ENCODE peak calls at places on chromosome 2, in eight cellular contexts. One of them, this sample, is unnamed.

GRCh38 chr2:39618236-39618635 is 47.5 kb upstream of the TMEM178A start:
- DNase-seq in fibroblast of pulmonary artery: no peak
- DNase-seq in Caco-2: no peak
- DNase-seq in right lobe of liver: no peak
- DNase-seq in fibroblast of mammary gland: no peak
- DNase-seq in AG10803: no peak
- DNase-seq in kidney epithelial cell: no peak
- DNase-seq in astrocyte of the spinal cord: no peak
- DNase-seq in this sample: no peak

GRCh38 chr2:23384551-23385349 is at the start of gene KLHL29:
- DNase-seq in kidney epithelial cell: no peak
- DNase-seq in AG10803: peak; percentile 69
- DNase-seq in astrocyte of the spinal cord: peak; percentile 58
- DNase-seq in right lobe of liver: peak; percentile 92
- DNase-seq in Caco-2: peak; percentile 77
- DNase-seq in fibroblast of pulmonary artery: peak; percentile 71
- DNase-seq in fibroblast of mammary gland: peak; percentile 61
- DNase-seq in this sample: no peak

GRCh38 chr2:50401772-50402653 is 629.9 kb downstream of the NRXN1 start:
- DNase-seq in fibroblast of mammary gland: peak; percentile 53
- DNase-seq in right lobe of liver: no peak
- DNase-seq in astrocyte of the spinal cord: peak; percentile 52
- DNase-seq in fibroblast of pulmonary artery: peak; percentile 78
- DNase-seq in AG10803: peak; percentile 29
- DNase-seq in kidney epithelial cell: peak; percentile 9
- DNase-seq in Caco-2: peak; percentile 66
- DNase-seq in this sample: peak; percentile 12

GRCh38 chr2:16285813-16286510 is 345.6 kb downstream of the MYCN start:
- DNase-seq in fibroblast of mammary gland: no peak
- DNase-seq in astrocyte of the spinal cord: no peak
- DNase-seq in right lobe of liver: no peak
- DNase-seq in AG10803: no peak
- DNase-seq in fibroblast of pulmonary artery: no peak
- DNase-seq in kidney epithelial cell: no peak
- DNase-seq in Caco-2: no peak
- DNase-seq in this sample: no peak

GRCh38 chr2:28717339-28717758 is 34.3 kb upstream of the PPP1CB start:
- DNase-seq in AG10803: peak; percentile 80
- DNase-seq in right lobe of liver: no peak
- DNase-seq in astrocyte of the spinal cord: peak; percentile 70
- DNase-seq in kidney epithelial cell: peak; percentile 67
- DNase-seq in fibroblast of pulmonary artery: peak; percentile 97
- DNase-seq in fibroblast of mammary gland: peak; percentile 91
- DNase-seq in Caco-2: peak; percentile 7
- DNase-seq in this sample: peak; percentile 55

GRCh38 chr2:3636586-3637310 is 21.3 kb upstream of the ALLC start:
- DNase-seq in kidney epithelial cell: no peak
- DNase-seq in AG10803: no peak
- DNase-seq in Caco-2: no peak
- DNase-seq in right lobe of liver: no peak
- DNase-seq in fibroblast of mammary gland: no peak
- DNase-seq in astrocyte of the spinal cord: no peak
- DNase-seq in fibroblast of pulmonary artery: no peak
- DNase-seq in this sample: no peak

GRCh38 chr2:12106440-12107080 is 360.1 kb downstream of the LPIN1 start:
- DNase-seq in right lobe of liver: no peak
- DNase-seq in Caco-2: no peak
- DNase-seq in fibroblast of mammary gland: peak; percentile 99
- DNase-seq in AG10803: peak; percentile 97
- DNase-seq in astrocyte of the spinal cord: peak; percentile 98
- DNase-seq in fibroblast of pulmonary artery: peak; percentile 98
- DNase-seq in kidney epithelial cell: peak; percentile 92
- DNase-seq in this sample: peak; percentile 94

GRCh38 chr2:172452845-172453244 is 25.5 kb downstream of the ITGA6 start:
- DNase-seq in fibroblast of mammary gland: no peak
- DNase-seq in Caco-2: no peak
- DNase-seq in AG10803: no peak
- DNase-seq in fibroblast of pulmonary artery: no peak
- DNase-seq in kidney epithelial cell: no peak
- DNase-seq in astrocyte of the spinal cord: no peak
- DNase-seq in right lobe of liver: no peak
- DNase-seq in this sample: no peak

GRCh38 chr2:109242654-109243331 is 113.8 kb downstream of the SH3RF3 start:
- DNase-seq in astrocyte of the spinal cord: peak; percentile 92
- DNase-seq in AG10803: peak; percentile 96
- DNase-seq in fibroblast of mammary gland: peak; percentile 93
- DNase-seq in Caco-2: no peak
- DNase-seq in kidney epithelial cell: peak; percentile 70
- DNase-seq in right lobe of liver: peak; percentile 53
- DNase-seq in fibroblast of pulmonary artery: peak; percentile 96
- DNase-seq in this sample: peak; percentile 30

GRCh38 chr2:96111823-96112500 is 4.4 kb downstream of the ADRA2B start:
- DNase-seq in fibroblast of mammary gland: no peak
- DNase-seq in Caco-2: no peak
- DNase-seq in kidney epithelial cell: no peak
- DNase-seq in AG10803: no peak
- DNase-seq in fibroblast of pulmonary artery: no peak
- DNase-seq in astrocyte of the spinal cord: no peak
- DNase-seq in right lobe of liver: no peak
- DNase-seq in this sample: no peak

GRCh38 chr2:120393456-120393855 is 47.5 kb downstream of the INHBB start:
- DNase-seq in fibroblast of mammary gland: no peak
- DNase-seq in kidney epithelial cell: no peak
- DNase-seq in right lobe of liver: peak; percentile 37
- DNase-seq in astrocyte of the spinal cord: no peak
- DNase-seq in fibroblast of pulmonary artery: no peak
- DNase-seq in Caco-2: no peak
- DNase-seq in AG10803: no peak
- DNase-seq in this sample: no peak

GRCh38 chr2:10170256-10170655 is 47.7 kb downstream of the RRM2 start:
- DNase-seq in AG10803: peak; percentile 12
- DNase-seq in right lobe of liver: no peak
- DNase-seq in Caco-2: no peak
- DNase-seq in fibroblast of mammary gland: peak; percentile 50
- DNase-seq in kidney epithelial cell: peak; percentile 29
- DNase-seq in fibroblast of pulmonary artery: peak; percentile 43
- DNase-seq in astrocyte of the spinal cord: peak; percentile 30
- DNase-seq in this sample: no peak

GRCh38 chr2:28359222-28360065 is 33.2 kb upstream of the FOSL2 start:
- DNase-seq in Caco-2: no peak
- DNase-seq in kidney epithelial cell: no peak
- DNase-seq in fibroblast of mammary gland: no peak
- DNase-seq in right lobe of liver: no peak
- DNase-seq in astrocyte of the spinal cord: peak; percentile 85
- DNase-seq in AG10803: no peak
- DNase-seq in fibroblast of pulmonary artery: peak; percentile 81
- DNase-seq in this sample: no peak

GRCh38 chr2:15657759-15658158 is 66.1 kb downstream of the DDX1 start:
- DNase-seq in fibroblast of pulmonary artery: no peak
- DNase-seq in kidney epithelial cell: no peak
- DNase-seq in right lobe of liver: no peak
- DNase-seq in Caco-2: no peak
- DNase-seq in fibroblast of mammary gland: no peak
- DNase-seq in AG10803: no peak
- DNase-seq in astrocyte of the spinal cord: no peak
- DNase-seq in this sample: no peak

GRCh38 chr2:65918760-65919187 is 486.4 kb upstream of the SPRED2 start:
- DNase-seq in kidney epithelial cell: no peak
- DNase-seq in right lobe of liver: no peak
- DNase-seq in Caco-2: no peak
- DNase-seq in fibroblast of mammary gland: no peak
- DNase-seq in AG10803: no peak
- DNase-seq in astrocyte of the spinal cord: no peak
- DNase-seq in fibroblast of pulmonary artery: no peak
- DNase-seq in this sample: no peak

GRCh38 chr2:85933753-85934594 is 45.2 kb upstream of the ST3GAL5 start:
- DNase-seq in AG10803: peak; percentile 79
- DNase-seq in fibroblast of pulmonary artery: peak; percentile 96
- DNase-seq in astrocyte of the spinal cord: peak; percentile 71
- DNase-seq in fibroblast of mammary gland: peak; percentile 84
- DNase-seq in kidney epithelial cell: no peak
- DNase-seq in Caco-2: peak; percentile 18
- DNase-seq in right lobe of liver: no peak
- DNase-seq in this sample: no peak

DNA sequence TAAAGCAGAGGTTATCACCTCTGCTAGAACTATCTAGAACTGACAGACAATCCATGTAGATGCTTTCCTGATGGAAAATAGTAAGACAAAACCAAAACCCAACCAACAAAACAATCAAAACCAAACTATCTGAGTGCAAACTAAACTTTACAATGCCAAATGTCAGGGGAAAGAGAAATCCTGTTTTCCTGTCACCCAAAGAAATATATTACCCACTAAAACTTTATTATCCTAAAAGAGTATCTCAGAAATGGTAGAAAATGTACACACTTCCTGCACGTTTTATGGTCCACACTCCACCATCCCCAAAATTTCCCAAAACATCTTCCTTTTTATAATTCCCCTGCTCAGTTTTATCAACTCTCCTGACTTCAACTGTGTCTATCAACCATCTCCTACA is 29.9 kb downstream of the SP3 start:
- DNase-seq in Caco-2: no peak
- DNase-seq in kidney epithelial cell: no peak
- DNase-seq in right lobe of liver: no peak
- DNase-seq in AG10803: no peak
- DNase-seq in fibroblast of pulmonary artery: no peak
- DNase-seq in astrocyte of the spinal cord: no peak
- DNase-seq in fibroblast of mammary gland: no peak
- DNase-seq in this sample: no peak
- TF ChIP-seq CTCF in Caco-2: no peak
- TF ChIP-seq CTCF in kidney epithelial cell: no peak
- TF ChIP-seq CTCF in right lobe of liver: no peak
- TF ChIP-seq CTCF in AG10803: no peak
- TF ChIP-seq CTCF in fibroblast of pulmonary artery: no peak
- TF ChIP-seq CTCF in astrocyte of the spinal cord: no peak
- TF ChIP-seq CTCF in fibroblast of mammary gland: no peak
- TF ChIP-seq CTCF in this sample: no peak

GRCh38 chr2:74077636-74078035 is 70.1 kb downstream of the BOLA3 start:
- DNase-seq in AG10803: no peak
- DNase-seq in fibroblast of pulmonary artery: no peak
- DNase-seq in astrocyte of the spinal cord: peak; percentile 6
- DNase-seq in Caco-2: no peak
- DNase-seq in kidney epithelial cell: no peak
- DNase-seq in right lobe of liver: no peak
- DNase-seq in fibroblast of mammary gland: no peak
- DNase-seq in this sample: no peak

GRCh38 chr2:74079522-74080341 is 68.0 kb downstream of the BOLA3 start:
- DNase-seq in Caco-2: no peak
- DNase-seq in fibroblast of pulmonary artery: no peak
- DNase-seq in fibroblast of mammary gland: no peak
- DNase-seq in astrocyte of the spinal cord: no peak
- DNase-seq in kidney epithelial cell: no peak
- DNase-seq in right lobe of liver: no peak
- DNase-seq in AG10803: no peak
- DNase-seq in this sample: no peak

GRCh38 chr2:74081030-74081429 is 66.7 kb downstream of the BOLA3 start:
- DNase-seq in AG10803: peak; percentile 15
- DNase-seq in fibroblast of mammary gland: peak; percentile 16
- DNase-seq in Caco-2: no peak
- DNase-seq in right lobe of liver: no peak
- DNase-seq in fibroblast of pulmonary artery: no peak
- DNase-seq in kidney epithelial cell: no peak
- DNase-seq in astrocyte of the spinal cord: no peak
- DNase-seq in this sample: no peak

GRCh38 chr2:74078467-74078866 is 69.2 kb downstream of the BOLA3 start:
- DNase-seq in AG10803: no peak
- DNase-seq in fibroblast of pulmonary artery: no peak
- DNase-seq in astrocyte of the spinal cord: no peak
- DNase-seq in fibroblast of mammary gland: no peak
- DNase-seq in kidney epithelial cell: no peak
- DNase-seq in right lobe of liver: no peak
- DNase-seq in Caco-2: no peak
- DNase-seq in this sample: no peak

DNA sequence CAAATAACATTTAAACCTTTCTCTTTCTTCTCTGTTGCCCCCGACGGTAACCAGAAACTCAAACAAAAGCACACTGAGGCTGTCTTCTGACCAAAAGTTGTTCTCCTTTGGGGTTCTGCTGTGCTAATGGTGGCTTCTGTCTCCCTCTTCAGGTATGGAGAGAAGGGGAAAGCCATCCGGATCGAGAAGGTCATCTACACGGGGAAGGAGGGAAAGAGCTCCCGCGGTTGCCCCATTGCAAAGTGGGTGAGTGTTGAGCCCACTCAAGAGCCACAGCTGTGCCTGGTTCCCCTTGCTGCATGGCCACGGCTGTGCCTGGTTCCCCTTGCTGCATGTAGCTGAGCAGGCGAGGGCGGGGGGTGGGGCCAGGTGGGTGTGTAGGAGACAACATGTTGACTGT is 67.4 kb downstream of the BOLA3 start:
- DNase-seq in AG10803: no peak
- DNase-seq in fibroblast of mammary gland: peak; percentile 11
- DNase-seq in kidney epithelial cell: no peak
- DNase-seq in astrocyte of the spinal cord: no peak
- DNase-seq in Caco-2: no peak
- DNase-seq in fibroblast of pulmonary artery: no peak
- DNase-seq in right lobe of liver: no peak
- DNase-seq in this sample: no peak
- H3K4me3 ChIP-seq in AG10803: no peak overlapping the region
- H3K4me3 ChIP-seq in fibroblast of mammary gland: no peak overlapping the region
- H3K4me3 ChIP-seq in kidney epithelial cell: no peak overlapping the region
- H3K4me3 ChIP-seq in astrocyte of the spinal cord: no peak overlapping the region
- H3K4me3 ChIP-seq in Caco-2: no peak overlapping the region
- H3K4me3 ChIP-seq in fibroblast of pulmonary artery: no peak overlapping the region
- H3K4me3 ChIP-seq in right lobe of liver: no peak overlapping the region
- H3K4me3 ChIP-seq in this sample: no peak overlapping the region

GRCh38 chr2:190527214-190527613 is 7.3 kb downstream of the NEMP2 start:
- DNase-seq in AG10803: no peak
- DNase-seq in fibroblast of pulmonary artery: no peak
- DNase-seq in Caco-2: no peak
- DNase-seq in kidney epithelial cell: no peak
- DNase-seq in fibroblast of mammary gland: no peak
- DNase-seq in astrocyte of the spinal cord: no peak
- DNase-seq in right lobe of liver: no peak
- DNase-seq in this sample: no peak
- TF ChIP-seq CTCF in AG10803: no peak
- TF ChIP-seq CTCF in fibroblast of pulmonary artery: no peak
- TF ChIP-seq CTCF in Caco-2: no peak
- TF ChIP-seq CTCF in kidney epithelial cell: no peak
- TF ChIP-seq CTCF in fibroblast of mammary gland: no peak
- TF ChIP-seq CTCF in astrocyte of the spinal cord: no peak
- TF ChIP-seq CTCF in right lobe of liver: no peak
- TF ChIP-seq CTCF in this sample: no peak

DNA sequence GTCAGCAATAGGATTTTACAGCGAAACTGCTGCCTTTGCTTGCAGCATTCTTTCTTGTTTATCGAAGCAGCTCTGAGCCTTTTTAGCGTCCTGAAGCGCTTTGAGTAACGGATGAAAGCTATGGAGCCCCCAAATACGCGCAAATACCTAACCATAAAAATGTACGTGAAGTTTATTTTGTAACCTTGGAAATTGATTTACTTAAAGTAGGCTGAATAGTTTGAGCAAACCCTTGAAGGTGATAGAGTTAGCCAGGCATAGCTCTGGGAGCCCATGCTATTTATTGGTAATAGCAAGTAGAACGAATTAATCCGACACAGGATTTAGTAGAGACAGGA is 183 bp upstream of the ACADL start:
- DNase-seq in kidney epithelial cell: no peak
- DNase-seq in fibroblast of mammary gland: peak; percentile 7
- DNase-seq in fibroblast of pulmonary artery: peak; percentile 24
- DNase-seq in AG10803: peak; percentile 16
- DNase-seq in right lobe of liver: no peak
- DNase-seq in astrocyte of the spinal cord: peak; percentile 30
- DNase-seq in Caco-2: no peak
- DNase-seq in this sample: no peak
- H3K4me3 ChIP-seq in kidney epithelial cell: peak overlapping the region; percentile 58
- H3K4me3 ChIP-seq in fibroblast of mammary gland: peak overlapping the region; percentile 44
- H3K4me3 ChIP-seq in fibroblast of pulmonary artery: peak overlapping the region; percentile 51
- H3K4me3 ChIP-seq in AG10803: peak overlapping the region; percentile 62
- H3K4me3 ChIP-seq in right lobe of liver: peak overlapping the region; percentile 65
- H3K4me3 ChIP-seq in astrocyte of the spinal cord: peak overlapping the region; percentile 55
- H3K4me3 ChIP-seq in Caco-2: peak overlapping the region; percentile 42
- H3K4me3 ChIP-seq in this sample: peak overlapping the region; percentile 24